ENCODE peak calls at places on chromosome 10, in ten cellular contexts. V is pancreas; T is tibial artery; Z is testis; H is suprapubic skin; G is activated CD8-positive, alpha-beta T cell treated with anti-CD3 and anti-CD28 coated beads for 36 hours; D is AG09319; O is adrenal gland; X is A549; P is CD8-positive, alpha-beta T cell. F is an unnamed sample.

GRCh38 chr10:79502561-79503309 is 9.6 kb upstream of the EIF5AL1 start:
- DNase-seq in V (no peak), T (peak), Z (peak), H (no peak), G (no peak), D (no peak), O (no peak), X (no peak), P (no peak), F (no peak)

GRCh38 chr10:71827828-71828227 is 23.2 kb downstream of the PSAP start:
- DNase-seq in V (no peak), T (no peak), Z (no peak), H (no peak), G (no peak), D (no peak), O (no peak), X (no peak), P (no peak), F (no peak)

GRCh38 chr10:129967579-129968019 is 3.5 kb upstream of the EBF3 start:
- DNase-seq in V (peak), T (peak), Z (no peak), H (peak), G (no peak), D (no peak), O (no peak), X (no peak), P (no peak), F (no peak)

GRCh38 chr10:76209135-76209534 is 777.7 kb downstream of the LRMDA start:
- DNase-seq in V (no peak), T (no peak), Z (no peak), H (no peak), G (no peak), D (no peak), O (no peak), X (no peak), P (no peak), F (no peak)

GRCh38 chr10:67668448-67668847 is 27.5 kb downstream of the CTNNA3 start:
- DNase-seq in V (no peak), T (no peak), Z (no peak), H (no peak), G (no peak), D (no peak), O (no peak), X (no peak), P (no peak), F (no peak)

GRCh38 chr10:123147635-123148413 is at the start of gene HMX2:
- DNase-seq in V (peak), T (no peak), Z (no peak), H (no peak), G (peak), D (no peak), O (no peak), X (no peak), P (no peak), F (no peak)

GRCh38 chr10:91880310-91880709 is 29.0 kb downstream of the FGFBP3 start:
- DNase-seq in V (no peak), T (peak), Z (no peak), H (no peak), G (no peak), D (no peak), O (no peak), X (no peak), P (no peak), F (no peak)

GRCh38 chr10:18290651-18291313 is 150.6 kb downstream of the CACNB2 start:
- DNase-seq in V (no peak), T (no peak), Z (no peak), H (no peak), G (no peak), D (no peak), O (no peak), X (no peak), P (no peak), F (no peak)

GRCh38 chr10:63713191-63714144 is 192.3 kb downstream of the REEP3 start:
- DNase-seq in V (no peak), T (no peak), Z (peak), H (no peak), G (no peak), D (no peak), O (peak), X (no peak), P (no peak), F (no peak)

GRCh38 chr10:59894114-59894513 is 12.2 kb downstream of the CCDC6 start:
- DNase-seq in V (no peak), T (peak), Z (peak), H (no peak), G (no peak), D (peak), O (peak), X (no peak), P (no peak), F (no peak)

GRCh38 chr10:94012834-94013830 is 19.4 kb downstream of the PLCE1 start:
- DNase-seq in V (no peak), T (no peak), Z (no peak), H (no peak), G (no peak), D (no peak), O (no peak), X (no peak), P (no peak), F (no peak)

GRCh38 chr10:122485670-122486069 is 24.3 kb downstream of the HTRA1 start:
- DNase-seq in V (no peak), T (peak), Z (no peak), H (no peak), G (no peak), D (no peak), O (peak), X (no peak), P (no peak), F (no peak)

GRCh38 chr10:72272689-72273409 is 875 bp upstream of the DDIT4 start:
- DNase-seq in V (peak), T (peak), Z (peak), H (peak), G (peak), D (peak), O (peak), X (peak), P (peak), F (peak)

GRCh38 chr10:102919237-102919959 is 1.3 kb downstream of the CNNM2 start:
- DNase-seq in V (peak), T (peak), Z (peak), H (no peak), G (peak), D (no peak), O (peak), X (no peak), P (no peak), F (peak)

GRCh38 chr10:71889388-71889987 is 38.4 kb upstream of the PSAP start:
- DNase-seq in V (peak), T (no peak), Z (no peak), H (no peak), G (no peak), D (no peak), O (no peak), X (no peak), P (no peak), F (no peak)

DNA sequence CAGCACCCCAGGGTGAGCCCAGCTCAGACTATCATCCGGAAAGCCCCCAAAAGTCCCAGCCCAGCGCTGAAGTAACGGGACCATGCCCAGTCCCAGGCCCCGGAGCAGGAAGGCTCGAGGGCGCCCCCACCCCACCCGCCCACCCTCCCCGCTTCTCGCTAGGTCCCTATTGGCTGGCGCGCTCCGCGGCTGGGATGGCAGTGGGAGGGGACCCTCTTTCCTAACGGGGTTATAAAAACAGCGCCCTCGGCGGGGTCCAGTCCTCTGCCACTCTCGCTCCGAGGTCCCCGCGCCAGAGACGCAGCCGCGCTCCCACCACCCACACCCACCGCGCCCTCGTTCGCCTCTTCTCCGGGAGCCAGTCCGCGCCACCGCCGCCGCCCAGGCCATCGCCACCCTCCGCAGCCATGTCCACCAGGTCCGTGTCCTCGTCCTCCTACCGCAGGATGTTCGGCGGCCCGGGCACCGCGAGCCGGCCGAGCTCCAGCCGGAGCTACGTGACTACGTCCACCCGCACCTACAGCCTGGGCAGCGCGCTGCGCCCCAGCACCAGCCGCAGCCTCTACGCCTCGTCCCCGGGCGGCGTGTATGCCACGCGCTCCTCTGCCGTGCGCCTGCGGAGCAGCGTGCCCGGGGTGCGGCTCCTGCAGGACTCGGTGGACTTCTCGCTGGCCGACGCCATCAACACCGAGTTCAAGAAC is 1.1 kb downstream of the VIM start:
- DNase-seq in V (peak), T (peak), Z (peak), H (peak), G (peak), D (peak), O (peak), X (peak), P (peak), F (peak)
- TF ChIP-seq CTCF in V (no peak), T (no peak), Z (no peak), H (no peak), G (no peak), D (no peak), O (no peak), X (peak), P (no peak), F (no peak)

GRCh38 chr10:101066890-101067355 is 5.1 kb downstream of the KAZALD1 start:
- DNase-seq in V (no peak), T (no peak), Z (peak), H (no peak), G (no peak), D (no peak), O (no peak), X (peak), P (no peak), F (no peak)

GRCh38 chr10:101065479-101066145 is 3.8 kb downstream of the KAZALD1 start:
- DNase-seq in V (no peak), T (no peak), Z (peak), H (no peak), G (no peak), D (no peak), O (no peak), X (no peak), P (no peak), F (no peak)

GRCh38 chr10:101067356-101068083 is 5.7 kb downstream of the KAZALD1 start:
- DNase-seq in V (peak), T (peak), Z (peak), H (peak), G (peak), D (peak), O (peak), X (peak), P (peak), F (peak)

GRCh38 chr10:101064415-101065030 is 2.7 kb downstream of the KAZALD1 start:
- DNase-seq in V (no peak), T (no peak), Z (no peak), H (no peak), G (no peak), D (no peak), O (no peak), X (no peak), P (no peak), F (no peak)

GRCh38 chr10:101066146-101066889 is 4.5 kb downstream of the KAZALD1 start:
- DNase-seq in V (peak), T (peak), Z (peak), H (peak), G (peak), D (no peak), O (peak), X (peak), P (peak), F (peak)
- TF ChIP-seq CTCF in V (no peak), T (peak), Z (no peak), H (no peak), G (peak), D (peak), O (peak), X (peak), P (peak), F (no peak)

GRCh38 chr10:111142082-111142481 is 65.3 kb downstream of the ADRA2A start:
- DNase-seq in V (no peak), T (no peak), Z (no peak), H (no peak), G (no peak), D (no peak), O (no peak), X (no peak), P (no peak), F (no peak)
- TF ChIP-seq CTCF in V (no peak), T (no peak), Z (no peak), H (no peak), G (no peak), D (no peak), O (no peak), X (no peak), P (no peak), F (no peak)

GRCh38 chr10:109783286-109783685 is 140.0 kb downstream of the XPNPEP1 start:
- DNase-seq in V (no peak), T (no peak), Z (no peak), H (no peak), G (no peak), D (no peak), O (no peak), X (no peak), P (no peak), F (no peak)
- TF ChIP-seq CTCF in V (no peak), T (no peak), Z (no peak), H (no peak), G (no peak), D (no peak), O (no peak), X (no peak), P (no peak), F (no peak)

GRCh38 chr10:111207525-111207924 is 130.7 kb downstream of the ADRA2A start:
- DNase-seq in V (peak), T (no peak), Z (no peak), H (no peak), G (peak), D (no peak), O (no peak), X (no peak), P (no peak), F (no peak)
- TF ChIP-seq CTCF in V (peak), T (no peak), Z (no peak), H (no peak), G (peak), D (no peak), O (no peak), X (no peak), P (no peak), F (no peak)

DNA sequence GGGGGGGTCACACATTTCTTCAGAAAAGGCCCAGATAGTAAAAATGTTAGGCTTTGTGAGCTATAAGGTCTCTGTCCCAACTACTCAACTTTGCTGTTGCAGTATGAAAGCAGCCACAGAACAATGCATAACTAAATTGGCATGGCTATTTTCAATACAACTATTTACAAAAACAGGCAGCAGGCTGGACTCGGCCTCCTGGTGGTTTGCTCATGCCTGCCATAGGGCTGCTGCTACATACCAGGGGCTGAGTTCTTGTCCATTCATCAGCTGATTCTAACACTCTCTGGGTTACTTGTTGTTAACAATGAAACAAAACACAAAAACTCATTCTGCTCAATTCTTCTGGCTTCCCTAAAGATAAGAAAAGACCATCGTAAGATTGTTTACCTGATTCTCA is 109.4 kb upstream of the ADAM12 start:
- DNase-seq in V (no peak), T (no peak), Z (no peak), H (no peak), G (no peak), D (no peak), O (no peak), X (no peak), P (no peak), F (no peak)
- TF ChIP-seq CTCF in V (no peak), T (no peak), Z (no peak), H (no peak), G (no peak), D (no peak), O (no peak), X (no peak), P (no peak), F (no peak)

GRCh38 chr10:113950268-113950667 is 93.4 kb upstream of the ADRB1 start:
- DNase-seq in V (no peak), T (no peak), Z (no peak), H (no peak), G (no peak), D (no peak), O (no peak), X (no peak), P (no peak), F (no peak)

GRCh38 chr10:113959383-113959760 is 84.3 kb upstream of the ADRB1 start:
- DNase-seq in V (no peak), T (no peak), Z (no peak), H (no peak), G (no peak), D (no peak), O (no peak), X (no peak), P (no peak), F (no peak)

GRCh38 chr10:113958631-113959382 is 84.9 kb upstream of the ADRB1 start:
- DNase-seq in V (no peak), T (peak), Z (no peak), H (no peak), G (peak), D (peak), O (peak), X (peak), P (no peak), F (no peak)

GRCh38 chr10:113957013-113957412 is 86.7 kb upstream of the ADRB1 start:
- DNase-seq in V (no peak), T (no peak), Z (no peak), H (no peak), G (no peak), D (peak), O (no peak), X (no peak), P (no peak), F (no peak)

DNA sequence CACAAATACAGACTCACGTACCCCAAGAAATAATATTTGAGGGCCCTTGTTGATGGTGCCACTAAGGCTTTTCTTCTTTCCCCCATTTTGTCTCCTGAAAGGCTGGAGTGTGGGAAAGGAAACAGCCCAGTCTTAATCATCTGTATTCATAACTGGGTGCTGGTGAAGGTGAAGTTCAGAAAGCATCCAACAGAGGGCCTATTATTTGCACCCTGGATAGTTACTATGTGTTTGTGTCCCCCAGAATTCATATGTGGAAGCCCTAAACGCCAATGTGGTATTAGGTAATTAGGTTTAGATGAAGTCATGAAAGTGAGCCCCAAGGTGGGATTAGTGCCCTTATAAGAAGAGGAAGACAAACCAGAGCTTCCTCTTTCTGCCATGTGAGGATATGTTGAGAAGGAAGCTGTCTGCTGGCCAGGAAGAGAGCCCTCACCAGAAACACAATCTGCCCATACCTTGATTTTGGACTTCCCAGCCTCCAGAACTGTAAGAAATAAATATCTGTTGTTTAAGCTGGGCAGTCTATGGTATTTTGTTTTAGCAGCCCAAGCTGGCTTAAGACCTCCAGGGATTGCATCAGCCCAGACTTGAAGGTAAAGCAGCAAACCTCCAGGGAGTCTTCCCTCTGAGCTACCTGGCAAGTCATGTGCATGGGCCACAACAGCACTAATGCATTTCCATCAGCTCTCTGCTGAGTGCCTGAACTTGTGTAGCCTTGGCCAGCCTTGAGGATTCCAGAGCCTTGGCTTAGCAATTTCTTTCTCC is 90.0 kb upstream of the ADRB1 start:
- DNase-seq in V (no peak), T (no peak), Z (no peak), H (no peak), G (no peak), D (no peak), O (no peak), X (no peak), P (no peak), F (no peak)
- TF ChIP-seq CTCF in V (no peak), T (no peak), Z (no peak), H (no peak), G (peak), D (no peak), O (no peak), X (no peak), P (no peak), F (peak)

F was measured in natural killer cell.